ENCODE peak calls at places on chromosomes 12 and 14, in seven cellular contexts. R, J, W, E, C, M and D are unnamed samples. For H3K9me3, the result is how much of the 10 kb centered on the place peaks cover.

GRCh38 chr14:69046468-69046867 is 67.4 kb upstream of the ACTN1 start:
- DNase-seq in W (peak), E (peak), R (peak), C (no peak), J (no peak), M (no peak), D (peak)

GRCh38 chr14:24409217-24409616 is 10.4 kb downstream of the NYNRIN start:
- DNase-seq in C (no peak), M (no peak), J (no peak), R (no peak), E (no peak), W (no peak), D (no peak)

GRCh38 chr14:52061380-52061779 is 7.5 kb downstream of the NID2 start:
- DNase-seq in C (no peak), E (no peak), M (no peak), R (no peak), J (no peak), W (peak), D (no peak)

GRCh38 chr12:112116232-112117060 is 7.9 kb upstream of the NAA25 start:
- DNase-seq in J (peak), R (no peak), C (peak), E (peak), W (peak), M (peak), D (peak)

GRCh38 chr14:72104011-72104613 is 171.9 kb downstream of the RGS6 start:
- DNase-seq in W (no peak), E (no peak), M (peak), C (peak), J (peak), R (no peak), D (no peak)

GRCh38 chr12:77965790-77966189 is 135.1 kb downstream of the NAV3 start:
- DNase-seq in M (no peak), W (no peak), E (no peak), C (no peak), J (no peak), R (no peak), D (no peak)

GRCh38 chr12:26636710-26637328 is 196.2 kb downstream of the ITPR2 start:
- DNase-seq in M (peak), W (no peak), J (no peak), R (no peak), C (no peak), E (no peak), D (no peak)

GRCh38 chr12:49550853-49551252 is 12.0 kb downstream of the KCNH3 start:
- DNase-seq in W (no peak), C (no peak), J (no peak), E (no peak), M (no peak), R (no peak), D (no peak)

GRCh38 chr12:107368586-107368985 is 275.2 kb upstream of the CRY1 start:
- DNase-seq in M (no peak), W (no peak), J (no peak), R (no peak), C (no peak), E (no peak), D (no peak)

GRCh38 chr14:29310757-29311156 is 544.2 kb downstream of the FOXG1 start:
- DNase-seq in E (no peak), R (no peak), M (no peak), C (no peak), W (no peak), J (no peak), D (no peak)

GRCh38 chr12:121860257-121860656 is 1.6 kb upstream of the HPD start:
- DNase-seq in W (no peak), J (no peak), C (no peak), M (no peak), R (no peak), E (no peak), D (peak)

GRCh38 chr12:97639702-97640101 is 177.1 kb downstream of the RMST start:
- DNase-seq in M (no peak), R (no peak), E (no peak), C (no peak), J (no peak), W (no peak), D (no peak)

GRCh38 chr14:29016050-29016900 is 249.7 kb downstream of the FOXG1 start:
- DNase-seq in M (peak), R (peak), E (no peak), W (no peak), J (no peak), C (peak), D (peak)

GRCh38 chr12:115870527-115870926 is 407.0 kb downstream of the MED13L start:
- DNase-seq in R (no peak), E (no peak), C (no peak), M (no peak), J (no peak), W (no peak), D (no peak)

GRCh38 chr14:75941030-75941429 is 40.8 kb downstream of the TGFB3 start:
- DNase-seq in M (no peak), J (no peak), C (no peak), R (no peak), W (no peak), E (no peak), D (no peak)

GRCh38 chr12:102948941-102949352 is 8.5 kb upstream of the ASCL1 start:
- DNase-seq in E (peak), R (no peak), C (peak), J (peak), W (no peak), M (peak), D (no peak)

GRCh38 chr12:54251667-54252284 is 28.1 kb downstream of the CBX5 start:
- DNase-seq in M (peak), J (peak), C (peak), W (no peak), R (no peak), E (peak), D (no peak)

GRCh38 chr14:75875958-75876357 is 105.8 kb downstream of the TGFB3 start:
- DNase-seq in M (no peak), R (no peak), C (no peak), J (no peak), E (no peak), W (no peak), D (no peak)

GRCh38 chr12:47488888-47489287 is 216.9 kb downstream of the RPAP3 start:
- DNase-seq in J (no peak), M (no peak), C (no peak), R (no peak), E (no peak), W (no peak), D (no peak)

GRCh38 chr14:55976619-55977018 is 141.6 kb upstream of the PELI2 start:
- DNase-seq in R (no peak), C (no peak), J (no peak), M (no peak), W (no peak), E (no peak), D (no peak)

GRCh38 chr12:56657416-56658379 is 11.9 kb upstream of the ATP5F1B start:
- DNase-seq in R (no peak), E (no peak), C (no peak), W (no peak), J (no peak), M (no peak), D (no peak)

GRCh38 chr12:108241961-108242360 is 97.2 kb downstream of the CMKLR1 start:
- DNase-seq in C (no peak), R (no peak), J (no peak), W (no peak), M (no peak), E (no peak), D (no peak)

GRCh38 chr12:75766263-75767160 is 255.1 kb upstream of the KRR1 start:
- DNase-seq in M (peak), R (no peak), E (no peak), C (no peak), W (no peak), J (peak), D (no peak)

GRCh38 chr12:40254455-40255085 is 29.8 kb downstream of the LRRK2 start:
- DNase-seq in C (no peak), J (no peak), E (no peak), R (no peak), M (no peak), W (no peak), D (no peak)

GRCh38 chr14:89493877-89494634 is 77.0 kb upstream of the FOXN3 start:
- DNase-seq in J (no peak), W (no peak), M (no peak), R (no peak), C (no peak), E (no peak), D (peak)

GRCh38 chr12:24424376-24424775 is 474.9 kb upstream of the SOX5 start:
- DNase-seq in J (no peak), C (no peak), R (no peak), E (no peak), W (no peak), M (no peak), D (no peak)

GRCh38 chr14:24368562-24369252 is 723 bp downstream of the NFATC4 start:
- DNase-seq in M (no peak), E (peak), W (peak), R (peak), C (peak), J (no peak), D (no peak)

GRCh38 chr14:25887251-25887908 is 710.5 kb downstream of the NOVA1 start:
- DNase-seq in W (no peak), J (no peak), M (no peak), C (no peak), R (no peak), E (no peak), D (no peak)

GRCh38 chr14:24741871-24742270 is 107.9 kb upstream of the GZMB start:
- DNase-seq in W (no peak), M (no peak), E (no peak), C (no peak), J (no peak), R (no peak), D (no peak)

GRCh38 chr12:39199371-39199770 is 243.5 kb downstream of the KIF21A start:
- DNase-seq in R (no peak), C (no peak), E (no peak), M (no peak), W (no peak), J (no peak), D (no peak)

GRCh38 chr12:27237790-27238771 is 6.0 kb upstream of the STK38L start:
- DNase-seq in R (no peak), E (no peak), M (no peak), W (no peak), J (no peak), C (no peak), D (no peak)

GRCh38 chr12:6443361-6443983 is 1.3 kb upstream of the CD27 start:
- DNase-seq in C (no peak), J (no peak), W (peak), M (no peak), R (no peak), E (no peak), D (no peak)

GRCh38 chr14:32813401-32813800 is 125.3 kb upstream of the NPAS3 start:
- DNase-seq in R (no peak), W (no peak), J (no peak), C (no peak), E (no peak), M (no peak), D (no peak)

GRCh38 chr14:65791551-65791981 is 379.0 kb downstream of the FUT8 start:
- DNase-seq in M (peak), C (peak), E (no peak), R (no peak), J (no peak), W (no peak), D (no peak)

GRCh38 chr14:67436006-67436866 is 24.3 kb upstream of the PLEK2 start:
- DNase-seq in J (no peak), M (no peak), W (peak), E (no peak), C (no peak), R (no peak), D (no peak)

GRCh38 chr14:80133457-80133856 is 77.8 kb downstream of the DIO2 start:
- DNase-seq in E (no peak), W (no peak), R (no peak), C (no peak), J (no peak), M (no peak), D (no peak)

GRCh38 chr12:73629171-73629570 is 908.5 kb upstream of the ATXN7L3B start:
- DNase-seq in R (no peak), C (no peak), W (no peak), E (no peak), J (no peak), M (no peak), D (no peak)

GRCh38 chr12:101929365-101930041 is 52.1 kb downstream of the DRAM1 start:
- DNase-seq in J (no peak), W (no peak), R (no peak), E (no peak), C (no peak), M (no peak), D (no peak)
- TF ChIP-seq POLR2A in J (no peak), W (no peak), R (no peak), E (no peak), C (no peak), M (no peak), D (no peak)

GRCh38 chr12:106106129-106106566 is 32.6 kb downstream of the NUAK1 start:
- DNase-seq in M (peak), J (no peak), W (no peak), E (no peak), R (no peak), C (no peak), D (no peak)

GRCh38 chr12:106106892-106107291 is 31.9 kb downstream of the NUAK1 start:
- DNase-seq in C (no peak), R (no peak), E (no peak), J (no peak), M (peak), W (no peak), D (no peak)

GRCh38 chr12:106107566-106107965 is 31.2 kb downstream of the NUAK1 start:
- DNase-seq in J (no peak), W (peak), M (peak), R (no peak), C (no peak), E (no peak), D (no peak)

GRCh38 chr12:106109168-106109910 is 29.4 kb downstream of the NUAK1 start:
- DNase-seq in R (no peak), M (no peak), E (no peak), W (no peak), C (no peak), J (no peak), D (no peak)

GRCh38 chr12:106108187-106108816 is 30.5 kb downstream of the NUAK1 start:
- DNase-seq in W (peak), E (no peak), R (no peak), C (no peak), M (peak), J (no peak), D (no peak)
- TF ChIP-seq CTCF in W (no peak), E (no peak), R (no peak), C (no peak), M (no peak), J (no peak), D (no peak)

GRCh38 chr14:105880616-105881015 is 354.2 kb downstream of the TMEM121 start:
- DNase-seq in C (no peak), M (no peak), E (no peak), J (no peak), W (peak), R (peak), D (peak)

GRCh38 chr14:105879867-105880561 is 353.6 kb downstream of the TMEM121 start:
- DNase-seq in W (peak), R (peak), E (no peak), C (no peak), M (no peak), J (no peak), D (peak)

GRCh38 chr14:105879503-105879866 is 353.1 kb downstream of the TMEM121 start:
- DNase-seq in E (no peak), J (no peak), W (peak), M (no peak), C (no peak), R (peak), D (no peak)

GRCh38 chr14:105882626-105883025 is 356.2 kb downstream of the TMEM121 start:
- DNase-seq in W (no peak), C (no peak), J (no peak), R (peak), E (no peak), M (no peak), D (peak)

DNA sequence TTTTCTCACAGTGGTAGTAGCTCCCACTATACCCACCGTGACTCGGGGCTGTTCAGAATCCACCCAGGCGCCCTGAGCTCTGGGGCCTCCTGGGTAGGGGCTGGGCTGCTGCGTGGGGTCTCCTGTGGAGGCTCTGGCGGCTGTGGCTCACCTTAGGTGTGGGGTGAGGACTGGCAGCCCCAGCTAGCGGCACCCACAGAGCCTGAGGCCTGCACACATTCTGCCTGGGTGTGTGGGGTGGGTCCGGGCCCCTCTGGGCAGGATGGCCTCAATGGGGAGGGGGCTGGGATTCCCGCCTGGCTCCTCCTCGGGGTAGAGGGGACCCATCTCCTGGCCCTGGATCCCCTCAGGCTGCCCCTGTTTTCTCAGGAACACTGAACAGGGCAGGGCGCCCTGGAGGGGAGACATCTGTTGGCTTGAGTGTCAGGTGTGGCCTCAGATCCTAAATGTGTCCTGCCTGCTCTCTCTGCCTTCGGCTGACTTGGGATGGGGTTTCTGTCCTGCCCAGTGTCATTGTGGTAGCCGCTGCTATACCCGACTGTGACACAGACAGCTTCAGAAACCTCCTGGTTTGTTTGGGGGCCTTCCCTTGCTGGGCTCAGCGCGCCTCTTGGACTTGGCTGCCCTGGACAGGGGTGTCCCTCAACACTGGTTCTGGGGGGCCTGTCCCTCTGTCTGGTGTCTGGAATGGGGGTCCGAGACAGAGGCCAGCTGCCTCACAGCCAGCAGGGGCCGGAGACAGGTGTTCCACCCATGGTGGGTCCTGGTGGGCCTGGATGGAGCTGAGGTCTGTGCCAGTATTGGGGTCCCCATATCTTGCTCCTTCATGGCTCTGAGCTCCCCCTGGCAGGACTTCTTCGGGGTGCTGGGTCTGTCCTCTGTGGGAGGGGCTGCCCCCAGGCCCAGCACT is 354.9 kb downstream of the TMEM121 start:
- DNase-seq in R (peak), W (peak), J (no peak), E (no peak), M (no peak), C (no peak), D (peak)
- H3K9me3 ChIP-seq in R (under half), W (under half), J (under half), E (under half), M (under half), C (under half), D (under half)

DNA sequence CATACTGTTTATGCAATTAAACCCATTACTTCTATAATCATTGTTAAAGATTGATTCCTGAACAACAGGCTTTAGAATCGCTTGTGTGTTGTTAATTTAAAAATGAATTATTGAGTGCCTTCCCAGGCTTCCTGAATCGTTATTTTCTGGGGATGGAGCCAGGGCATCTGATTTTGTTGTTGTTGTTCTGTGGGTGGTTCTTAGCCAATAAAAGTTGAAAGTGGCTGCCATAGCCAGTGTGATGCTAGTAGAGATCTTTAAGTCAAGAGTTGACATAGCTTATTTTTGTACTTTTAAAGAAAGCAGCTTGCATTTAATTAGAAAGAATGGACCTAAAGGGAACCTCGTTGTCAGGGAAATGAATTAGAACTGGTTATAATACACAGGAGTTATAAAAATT is 6.4 kb downstream of the GOLGA5 start:
- DNase-seq in C (no peak), R (no peak), J (no peak), M (no peak), E (no peak), W (no peak), D (no peak)
- TF ChIP-seq POLR2A in C (no peak), R (no peak), J (no peak), M (no peak), E (no peak), W (no peak), D (no peak)

GRCh38 chr12:109302358-109302757 is 6.7 kb downstream of the FOXN4 start:
- DNase-seq in M (peak), C (peak), R (no peak), E (no peak), W (no peak), J (no peak), D (no peak)
- TF ChIP-seq CTCF in M (no peak), C (no peak), R (no peak), E (no peak), W (no peak), J (peak), D (no peak)